ENCODE peak calls at places on chromosome 19, in five cellular contexts. B is GM19239; L is D721Med; F is adipocyte; R is CD8-positive, alpha-beta T cell. C is an unnamed sample.
A peak's percentile ranks its signal among the peaks of the same experiment; 100 is the strongest.

GRCh38 chr19:1481224-1481892 is 2.3 kb upstream of the C19orf25 start:
- DNase-seq in B (no peak), R (no peak), F (no peak), L (peak; percentile 12), C (no peak)

GRCh38 chr19:51511353-51511752 is 9.8 kb upstream of the SIGLEC12 start:
- DNase-seq in L (no peak), R (no peak), F (no peak), B (no peak), C (no peak)

GRCh38 chr19:8459520-8460260 is 14.9 kb downstream of the HNRNPM start:
- DNase-seq in R (no peak), B (no peak), F (peak; percentile 66), L (no peak), C (no peak)

GRCh38 chr19:44785993-44786392 is 8.3 kb downstream of the CBLC start:
- DNase-seq in B (no peak), R (no peak), F (no peak), L (no peak), C (no peak)

GRCh38 chr19:40225440-40226305 is 816 bp downstream of the CCNP start:
- DNase-seq in R (no peak), L (no peak), F (peak; percentile 44), B (no peak), C (no peak)

GRCh38 chr19:39655613-39656012 is at the start of gene LGALS16:
- DNase-seq in L (no peak), R (no peak), F (no peak), B (no peak), C (no peak)

GRCh38 chr19:42363614-42364346 is 26.3 kb downstream of the CNFN start:
- DNase-seq in R (no peak), F (no peak), B (peak; percentile 63), L (no peak), C (no peak)

GRCh38 chr19:30669329-30670010 is 297.3 kb downstream of the ZNF536 start:
- DNase-seq in L (no peak), R (peak; percentile 48), F (peak; percentile 75), B (peak; percentile 14), C (no peak)

GRCh38 chr19:42469311-42470239 is 26.8 kb upstream of the CXCL17 start:
- DNase-seq in L (no peak), B (no peak), F (peak; percentile 36), R (no peak), C (no peak)

GRCh38 chr19:41018736-41019290 is 27.7 kb downstream of the CYP2B6 start:
- DNase-seq in L (no peak), B (no peak), F (no peak), R (no peak), C (no peak)

GRCh38 chr19:45767410-45767880 is 1.6 kb downstream of the SIX5 start:
- DNase-seq in R (no peak), L (no peak), F (peak; percentile 98), B (no peak), C (no peak)

GRCh38 chr19:45468159-45468651 is 409 bp downstream of the FOSB start:
- DNase-seq in L (no peak), R (peak; percentile 60), F (no peak), B (no peak), C (no peak)

GRCh38 chr19:15154002-15154612 is 46.7 kb downstream of the NOTCH3 start:
- DNase-seq in F (peak; percentile 44), B (no peak), L (no peak), R (peak; percentile 33), C (no peak)

C was measured in GM18507.